ENCODE peak calls at places on chromosome 21, in nine cellular contexts. N, S, B, Z, I, A, E, R and M are unnamed samples.

GRCh38 chr21:32426592-32427051 is 14.1 kb downstream of the EVA1C start:
- DNase-seq in I (no peak), N (peak), R (no peak), E (no peak), Z (no peak), B (no peak), A (no peak), S (no peak), M (no peak)

GRCh38 chr21:41833138-41834115 is 45.7 kb downstream of the PRDM15 start:
- DNase-seq in R (no peak), E (no peak), B (no peak), I (no peak), Z (no peak), N (no peak), A (no peak), S (no peak), M (no peak)

GRCh38 chr21:33374080-33374873 is 28.9 kb upstream of the IFNGR2 start:
- DNase-seq in E (no peak), R (no peak), B (peak), N (peak), Z (no peak), A (no peak), I (no peak), S (no peak), M (peak)

GRCh38 chr21:42061866-42062542 is 9.1 kb upstream of the UMODL1 start:
- DNase-seq in S (no peak), B (no peak), A (no peak), E (no peak), N (no peak), R (no peak), I (peak), Z (peak), M (no peak)

GRCh38 chr21:41684381-41685245 is 82.2 kb downstream of the RIPK4 start:
- DNase-seq in A (no peak), I (no peak), R (no peak), B (no peak), Z (no peak), E (no peak), N (peak), S (peak), M (no peak)

GRCh38 chr21:42047821-42048613 is 23.1 kb upstream of the UMODL1 start:
- DNase-seq in N (peak), E (no peak), I (no peak), Z (no peak), S (peak), A (no peak), R (peak), B (peak), M (no peak)

GRCh38 chr21:38219049-38219628 is 37.7 kb upstream of the KCNJ15 start:
- DNase-seq in N (peak), S (peak), E (peak), B (peak), A (peak), Z (peak), I (no peak), R (peak), M (peak)

GRCh38 chr21:25573409-25574206 is 33.7 kb downstream of the MRPL39 start:
- DNase-seq in E (no peak), I (no peak), R (no peak), S (peak), A (no peak), B (peak), N (peak), Z (no peak), M (no peak)

GRCh38 chr21:42091899-42092508 is 20.9 kb downstream of the UMODL1 start:
- DNase-seq in Z (no peak), S (no peak), E (no peak), N (no peak), R (no peak), A (no peak), B (no peak), I (no peak), M (peak)

GRCh38 chr21:33789697-33790096 is 125.9 kb downstream of the ATP5PO start:
- DNase-seq in A (no peak), I (no peak), R (no peak), Z (no peak), S (no peak), N (no peak), E (no peak), B (no peak), M (no peak)

GRCh38 chr21:16258834-16259611 is 529.2 kb downstream of the USP25 start:
- DNase-seq in E (no peak), R (no peak), S (no peak), B (no peak), N (no peak), Z (no peak), I (no peak), A (no peak), M (no peak)

GRCh38 chr21:14358775-14359174 is 24.2 kb downstream of the HSPA13 start:
- DNase-seq in B (no peak), A (no peak), R (no peak), S (no peak), Z (no peak), N (peak), I (no peak), E (no peak), M (no peak)

GRCh38 chr21:31670065-31670464 is 10.6 kb downstream of the SOD1 start:
- DNase-seq in S (no peak), Z (no peak), A (no peak), B (no peak), E (no peak), R (no peak), N (no peak), I (no peak), M (no peak)

GRCh38 chr21:42539931-42540343 is 26.3 kb downstream of the SLC37A1 start:
- DNase-seq in N (no peak), R (no peak), I (no peak), B (no peak), Z (no peak), S (no peak), E (no peak), A (no peak), M (no peak)

GRCh38 chr21:14711287-14711686 is 165.2 kb upstream of the SAMSN1 start:
- DNase-seq in N (peak), R (no peak), E (no peak), B (no peak), A (no peak), S (no peak), Z (no peak), I (no peak), M (no peak)

GRCh38 chr21:42373908-42374455 is 7.6 kb upstream of the TFF1 start:
- DNase-seq in S (no peak), E (no peak), N (no peak), A (no peak), Z (no peak), B (no peak), I (no peak), R (no peak), M (no peak)

DNA sequence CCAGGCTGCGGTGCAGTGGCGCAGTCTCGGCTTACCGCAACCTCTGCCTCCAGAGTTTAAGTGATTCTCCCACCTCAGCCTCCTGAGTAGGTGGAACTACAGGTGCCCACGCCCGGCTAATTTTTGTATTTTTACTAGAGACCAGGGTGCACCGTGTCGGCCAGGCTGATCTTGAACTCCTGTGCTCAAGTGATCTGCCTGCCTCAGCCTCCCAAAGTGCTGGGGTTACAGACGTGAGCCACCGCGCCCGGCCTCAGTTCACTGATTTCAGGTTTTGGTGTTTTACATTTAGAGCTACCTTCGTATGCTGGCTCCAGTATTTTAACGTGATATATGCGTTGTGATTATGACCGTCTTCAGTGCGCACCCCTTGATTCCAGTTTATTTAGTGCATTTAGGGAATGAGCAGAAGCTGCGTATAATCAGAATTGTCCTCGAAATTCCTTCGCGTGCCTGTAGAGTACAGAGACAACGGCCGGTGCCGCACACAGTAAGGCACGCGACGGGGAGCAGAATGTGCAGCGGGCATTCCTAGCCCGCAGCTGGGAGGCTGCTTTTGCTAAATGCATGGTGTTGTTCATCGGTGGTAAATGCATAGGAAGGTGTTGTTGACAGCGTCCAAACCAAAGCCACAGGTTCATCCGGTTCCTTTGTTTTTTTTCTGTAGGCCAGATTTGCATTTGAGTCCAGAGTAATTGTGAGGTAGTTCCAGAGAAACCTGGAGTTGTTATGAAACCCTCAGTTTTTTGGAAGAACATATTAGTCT is 48.9 kb upstream of the DIP2A start:
- DNase-seq in S (no peak), I (no peak), E (no peak), B (no peak), R (peak), N (no peak), Z (no peak), A (no peak), M (no peak)
- TF ChIP-seq CTCF in S (no peak), I (no peak), E (no peak), B (no peak), R (no peak), N (no peak), Z (no peak), A (no peak), M (no peak)

DNA sequence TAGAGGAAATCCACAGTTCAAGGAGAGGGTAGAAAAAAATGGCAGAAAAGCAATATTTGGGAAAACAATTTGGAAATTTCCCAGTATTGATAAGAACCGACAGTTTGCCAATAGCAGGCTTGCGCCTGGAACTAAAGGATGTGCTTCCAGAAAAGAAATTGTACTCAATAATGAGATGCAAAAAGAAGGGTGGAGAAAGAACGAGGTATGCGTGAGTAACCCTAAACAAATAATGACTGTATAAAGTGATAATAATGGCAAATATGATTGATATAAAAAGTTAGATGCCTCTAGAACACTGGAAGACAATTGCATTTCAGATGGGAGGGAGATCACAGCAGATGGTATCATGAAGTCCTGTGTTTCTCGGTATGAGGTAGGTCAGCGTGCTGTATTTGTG is 458.9 kb downstream of the DSCAM start:
- DNase-seq in A (no peak), I (no peak), E (no peak), N (no peak), B (no peak), S (no peak), Z (no peak), R (no peak), M (no peak)
- TF ChIP-seq CTCF in A (no peak), I (no peak), E (no peak), N (no peak), B (no peak), S (no peak), Z (no peak), R (no peak), M (no peak)

GRCh38 chr21:35127851-35128250 is 78.7 kb upstream of the RUNX1 start:
- DNase-seq in I (no peak), R (no peak), A (no peak), Z (no peak), E (no peak), S (no peak), N (peak), B (no peak), M (no peak)
- TF ChIP-seq CTCF in I (no peak), R (no peak), A (no peak), Z (no peak), E (no peak), S (no peak), N (no peak), B (no peak), M (no peak)

GRCh38 chr21:43720539-43721224 is 1.8 kb downstream of the PDXK start:
- DNase-seq in I (no peak), Z (no peak), E (no peak), B (no peak), N (no peak), A (no peak), S (no peak), R (no peak), M (no peak)

GRCh38 chr21:43717967-43718871 is 710 bp upstream of the PDXK start:
- DNase-seq in N (no peak), E (no peak), B (no peak), S (no peak), Z (no peak), A (no peak), I (no peak), R (peak), M (no peak)

GRCh38 chr21:43719748-43720538 is 1.0 kb downstream of the PDXK start:
- DNase-seq in S (no peak), A (no peak), R (no peak), N (no peak), B (no peak), Z (no peak), I (no peak), E (no peak), M (no peak)

GRCh38 chr21:43717166-43717853 is 1.6 kb upstream of the PDXK start:
- DNase-seq in A (no peak), R (peak), S (no peak), E (no peak), I (no peak), B (no peak), Z (no peak), N (no peak), M (no peak)

GRCh38 chr21:43718872-43719747 is at the start of gene PDXK:
- DNase-seq in N (peak), A (peak), S (peak), E (peak), B (no peak), Z (peak), R (peak), I (peak), M (peak)
- TF ChIP-seq CTCF in N (peak), A (no peak), S (no peak), E (peak), B (no peak), Z (no peak), R (no peak), I (peak), M (no peak)

GRCh38 chr21:36069713-36070573 is at the start of gene CBR1:
- DNase-seq in A (peak), N (peak), I (peak), Z (peak), S (peak), E (peak), B (peak), R (peak), M (peak)
- TF ChIP-seq CTCF in A (no peak), N (no peak), I (no peak), Z (no peak), S (peak), E (no peak), B (no peak), R (no peak), M (no peak)

GRCh38 chr21:45330075-45330781 is 42.5 kb upstream of the POFUT2 start:
- DNase-seq in R (peak), S (no peak), I (peak), B (no peak), E (peak), Z (no peak), N (peak), A (no peak), M (no peak)

GRCh38 chr21:45329261-45330074 is 41.8 kb upstream of the POFUT2 start:
- DNase-seq in Z (no peak), N (peak), E (no peak), S (no peak), A (no peak), R (peak), I (peak), B (no peak), M (no peak)

GRCh38 chr21:45331521-45332257 is 44.0 kb upstream of the POFUT2 start:
- DNase-seq in S (no peak), R (no peak), I (peak), N (no peak), Z (no peak), B (no peak), A (no peak), E (no peak), M (no peak)

GRCh38 chr21:45332415-45332814 is 44.7 kb upstream of the POFUT2 start:
- DNase-seq in I (no peak), E (no peak), S (no peak), Z (no peak), R (no peak), N (no peak), B (no peak), A (no peak), M (no peak)

DNA sequence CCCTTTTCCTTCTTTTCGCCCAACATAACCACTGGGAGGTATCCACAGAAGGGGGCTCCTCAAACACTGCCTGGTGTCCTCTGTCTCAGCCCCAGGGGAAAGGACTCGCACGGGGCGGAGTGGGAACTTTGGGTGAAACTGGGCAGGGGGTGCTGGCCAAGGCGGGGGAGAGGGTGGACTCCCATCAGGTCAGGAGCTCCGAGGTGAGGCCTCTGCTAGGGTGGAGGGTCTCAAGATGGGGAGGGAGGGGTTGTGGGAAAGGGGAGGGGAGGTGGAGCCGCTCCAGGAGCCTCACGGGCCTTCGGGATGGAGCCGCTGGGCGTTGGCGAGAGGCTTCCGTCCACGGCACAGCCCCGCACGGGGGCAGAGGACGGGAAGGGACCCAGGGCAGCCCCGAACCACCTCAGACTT is 43.2 kb upstream of the POFUT2 start:
- DNase-seq in N (no peak), E (no peak), S (no peak), A (no peak), Z (no peak), I (peak), B (no peak), R (no peak), M (no peak)
- TF ChIP-seq CTCF in N (no peak), E (no peak), S (no peak), A (no peak), Z (no peak), I (no peak), B (no peak), R (no peak), M (no peak)